ENCODE peak calls at places on chromosome 16, in five cellular contexts. P is GM12878, V is A549, I is K562, Z is HepG2. Q is an unnamed sample.

GRCh38 chr16:10368984-10369551 is 16.8 kb upstream of the ATF7IP2 start:
- DNase-seq in V (no peak), P (no peak), Z (peak), I (peak), Q (no peak)

GRCh38 chr16:28878083-28878926 is at the start of gene ATP2A1:
- DNase-seq in P (no peak), I (no peak), Z (no peak), V (no peak), Q (no peak)

GRCh38 chr16:27264151-27264550 is 4.4 kb downstream of the NSMCE1 start:
- DNase-seq in I (no peak), Z (peak), V (no peak), P (no peak), Q (peak)

GRCh38 chr16:47387026-47387734 is 73.7 kb downstream of the ITFG1 start:
- DNase-seq in V (no peak), I (peak), Z (peak), P (no peak), Q (no peak)

GRCh38 chr16:85422374-85423185 is 190.5 kb upstream of the GSE1 start:
- DNase-seq in I (peak), P (no peak), Z (peak), V (no peak), Q (no peak)

GRCh38 chr16:12874135-12874534 is 27.3 kb upstream of the SHISA9 start:
- DNase-seq in P (no peak), Z (no peak), I (no peak), V (peak), Q (peak)

GRCh38 chr16:20099375-20099774 is 25.7 kb upstream of the GPR139 start:
- DNase-seq in I (no peak), P (no peak), V (no peak), Z (no peak), Q (no peak)

GRCh38 chr16:4746991-4747574 is 12.7 kb downstream of the DNAAF8 start:
- DNase-seq in V (no peak), P (no peak), I (no peak), Z (no peak), Q (no peak)

GRCh38 chr16:84067640-84068039 is 25.0 kb upstream of the SLC38A8 start:
- DNase-seq in Z (no peak), P (no peak), I (no peak), V (no peak), Q (no peak)

GRCh38 chr16:81831722-81832126 is 52.6 kb downstream of the PLCG2 start:
- DNase-seq in V (no peak), Z (no peak), P (peak), I (peak), Q (no peak)

GRCh38 chr16:54489225-54489781 is 202.7 kb upstream of the IRX3 start:
- DNase-seq in V (no peak), Z (no peak), P (no peak), I (no peak), Q (no peak)

GRCh38 chr16:31132979-31133599 is 2.4 kb downstream of the PRSS8 start:
- DNase-seq in Z (no peak), P (no peak), V (no peak), I (no peak), Q (no peak)

GRCh38 chr16:52812945-52813556 is 239.6 kb downstream of the CHD9NB start:
- DNase-seq in Z (peak), P (no peak), V (peak), I (peak), Q (peak)
- TF ChIP-seq BHLHE40 in Z (no peak), P (no peak), V (no peak), I (no peak), Q (no peak)

GRCh38 chr16:59169168-59169567 is 435.1 kb upstream of the GOT2 start:
- DNase-seq in Z (no peak), V (no peak), P (no peak), I (no peak), Q (no peak)
- TF ChIP-seq SMC3 in Z (no peak), V (no peak), P (no peak), I (no peak), Q (no peak)

GRCh38 chr16:87492721-87493554 is at the start of gene ZCCHC14:
- DNase-seq in V (peak), P (peak), Z (peak), I (peak), Q (peak)

GRCh38 chr16:87487361-87487924 is 5.4 kb downstream of the ZCCHC14 start:
- DNase-seq in V (no peak), P (no peak), I (peak), Z (peak), Q (no peak)

GRCh38 chr16:87489434-87490045 is 3.3 kb downstream of the ZCCHC14 start:
- DNase-seq in P (no peak), V (no peak), I (no peak), Z (peak), Q (no peak)

GRCh38 chr16:87492241-87492635 is 586 bp downstream of the ZCCHC14 start:
- DNase-seq in P (no peak), I (no peak), Z (no peak), V (no peak), Q (no peak)

DNA sequence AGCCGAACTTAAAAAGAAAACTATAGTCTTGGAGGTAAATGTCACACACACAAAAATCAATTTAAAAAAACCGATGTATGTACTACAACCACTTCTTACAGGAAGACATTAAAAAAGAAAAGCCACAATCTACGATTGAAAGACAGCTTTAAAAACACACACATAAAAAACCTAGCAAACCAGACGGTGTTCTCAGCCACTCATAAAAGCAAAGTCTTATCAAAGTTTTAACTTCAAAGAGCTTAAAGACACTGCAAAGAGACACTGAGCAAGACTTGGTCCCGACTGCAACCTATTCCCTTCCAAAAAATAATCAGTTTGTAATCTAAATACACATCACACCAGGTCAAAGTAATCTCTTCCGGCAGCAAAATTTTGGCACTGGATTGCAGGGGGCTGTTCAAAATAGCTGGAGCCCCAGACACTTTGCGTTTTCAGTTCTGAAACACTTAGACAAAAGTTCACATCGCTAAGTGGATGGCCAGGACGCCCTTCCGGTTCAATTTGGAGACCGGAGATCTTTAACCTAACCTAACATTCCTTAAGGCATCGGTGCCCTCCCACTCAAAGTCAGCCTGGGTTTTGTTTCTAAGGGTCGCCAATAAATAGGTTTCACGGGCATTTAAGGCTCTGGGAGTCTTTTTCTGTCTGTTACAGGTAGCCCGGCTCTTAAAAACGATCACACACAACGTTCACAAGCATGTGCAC is 2.6 kb downstream of the ZCCHC14 start:
- DNase-seq in Z (no peak), I (peak), V (no peak), P (no peak), Q (no peak)
- TF ChIP-seq BHLHE40 in Z (no peak), I (no peak), V (no peak), P (no peak), Q (no peak)

DNA sequence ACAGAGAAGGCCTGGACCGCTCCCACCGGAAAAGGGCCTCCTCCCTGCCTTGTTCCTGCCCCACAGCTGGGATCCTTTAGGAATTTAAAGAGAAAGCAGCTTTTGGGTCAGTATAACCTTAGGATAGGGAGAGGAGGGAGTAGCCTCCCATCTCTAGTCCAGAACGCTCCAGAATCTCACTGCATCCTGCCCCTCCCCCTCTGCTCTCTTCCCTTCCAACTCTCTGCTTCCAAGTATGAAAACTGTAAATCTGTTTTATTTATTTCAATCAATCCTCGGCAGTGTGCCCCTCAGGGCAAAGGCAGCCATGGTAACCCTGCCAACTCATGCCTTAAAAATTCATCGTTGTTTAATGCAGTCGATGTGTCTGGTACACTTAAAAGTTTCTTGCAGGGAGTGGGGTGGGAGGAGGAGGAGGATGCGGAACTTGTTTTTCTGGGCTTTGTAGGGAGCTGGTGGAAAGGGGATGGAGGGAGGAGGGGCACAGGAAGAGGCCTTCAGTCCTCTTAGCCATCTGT is 21.2 kb upstream of the MTSS2 start:
- DNase-seq in I (no peak), P (no peak), Z (no peak), V (peak), Q (peak)
- TF ChIP-seq SMC3 in I (no peak), P (no peak), Z (no peak), V (peak), Q (no peak)